ENCODE peak calls at places on chromosome 13, in nine cellular contexts. Q is ascending aorta; G is PC-9; Z is upper lobe of left lung; I is esophagus squamous epithelium; D is fibroblast of lung; R is thoracic aorta; C is Peyer's patch; Y is CD8-positive, alpha-beta T cell. N is an unnamed sample.

GRCh38 chr13:70249332-70250064 is 141.2 kb upstream of the KLHL1 start:
- DNase-seq in Q (no peak), G (peak; percentile 23), Z (no peak), I (no peak), D (peak; percentile 13), R (no peak), C (no peak), Y (no peak), N (no peak)

GRCh38 chr13:33017410-33017929 is 1.2 kb downstream of the KL start:
- DNase-seq in Q (peak; percentile 75), G (peak; percentile 17), Z (no peak), I (no peak), D (peak; percentile 16), R (no peak), C (peak; percentile 53), Y (peak; percentile 14), N (no peak)

GRCh38 chr13:47816835-47817234 is 184.2 kb downstream of the SUCLA2 start:
- DNase-seq in Q (no peak), G (no peak), Z (no peak), I (no peak), D (no peak), R (no peak), C (no peak), Y (no peak), N (no peak)

GRCh38 chr13:23828866-23829265 is 60.3 kb downstream of the MIPEP start:
- DNase-seq in Q (no peak), G (no peak), Z (no peak), I (no peak), D (peak; percentile 33), R (no peak), C (no peak), Y (no peak), N (no peak)

GRCh38 chr13:114066956-114067355 is 65.5 kb downstream of the RASA3 start:
- DNase-seq in Q (no peak), G (no peak), Z (peak; percentile 55), I (no peak), D (no peak), R (no peak), C (no peak), Y (no peak), N (no peak)

GRCh38 chr13:41995946-41996345 is 35.0 kb upstream of the VWA8 start:
- DNase-seq in Q (no peak), G (no peak), Z (no peak), I (no peak), D (peak; percentile 21), R (no peak), C (no peak), Y (no peak), N (no peak)

GRCh38 chr13:102141625-102142472 is 260.0 kb downstream of the FGF14 start:
- DNase-seq in Q (no peak), G (no peak), Z (no peak), I (no peak), D (peak; percentile 69), R (no peak), C (no peak), Y (no peak), N (no peak)

GRCh38 chr13:33637978-33638743 is 179.8 kb upstream of the RFC3 start:
- DNase-seq in Q (no peak), G (no peak), Z (no peak), I (no peak), D (peak; percentile 43), R (no peak), C (no peak), Y (no peak), N (no peak)

GRCh38 chr13:105135852-105136251 is 1399.6 kb downstream of the EFNB2 start:
- DNase-seq in Q (no peak), G (no peak), Z (no peak), I (no peak), D (no peak), R (no peak), C (no peak), Y (no peak), N (no peak)

GRCh38 chr13:105144020-105144419 is 1391.4 kb downstream of the EFNB2 start:
- DNase-seq in Q (no peak), G (no peak), Z (no peak), I (no peak), D (no peak), R (no peak), C (no peak), Y (no peak), N (no peak)

GRCh38 chr13:105139048-105139379 is 1396.4 kb downstream of the EFNB2 start:
- DNase-seq in Q (no peak), G (no peak), Z (no peak), I (no peak), D (no peak), R (no peak), C (no peak), Y (no peak), N (no peak)

GRCh38 chr13:105142556-105142955 is 1392.9 kb downstream of the EFNB2 start:
- DNase-seq in Q (no peak), G (no peak), Z (no peak), I (no peak), D (no peak), R (no peak), C (no peak), Y (no peak), N (no peak)

DNA sequence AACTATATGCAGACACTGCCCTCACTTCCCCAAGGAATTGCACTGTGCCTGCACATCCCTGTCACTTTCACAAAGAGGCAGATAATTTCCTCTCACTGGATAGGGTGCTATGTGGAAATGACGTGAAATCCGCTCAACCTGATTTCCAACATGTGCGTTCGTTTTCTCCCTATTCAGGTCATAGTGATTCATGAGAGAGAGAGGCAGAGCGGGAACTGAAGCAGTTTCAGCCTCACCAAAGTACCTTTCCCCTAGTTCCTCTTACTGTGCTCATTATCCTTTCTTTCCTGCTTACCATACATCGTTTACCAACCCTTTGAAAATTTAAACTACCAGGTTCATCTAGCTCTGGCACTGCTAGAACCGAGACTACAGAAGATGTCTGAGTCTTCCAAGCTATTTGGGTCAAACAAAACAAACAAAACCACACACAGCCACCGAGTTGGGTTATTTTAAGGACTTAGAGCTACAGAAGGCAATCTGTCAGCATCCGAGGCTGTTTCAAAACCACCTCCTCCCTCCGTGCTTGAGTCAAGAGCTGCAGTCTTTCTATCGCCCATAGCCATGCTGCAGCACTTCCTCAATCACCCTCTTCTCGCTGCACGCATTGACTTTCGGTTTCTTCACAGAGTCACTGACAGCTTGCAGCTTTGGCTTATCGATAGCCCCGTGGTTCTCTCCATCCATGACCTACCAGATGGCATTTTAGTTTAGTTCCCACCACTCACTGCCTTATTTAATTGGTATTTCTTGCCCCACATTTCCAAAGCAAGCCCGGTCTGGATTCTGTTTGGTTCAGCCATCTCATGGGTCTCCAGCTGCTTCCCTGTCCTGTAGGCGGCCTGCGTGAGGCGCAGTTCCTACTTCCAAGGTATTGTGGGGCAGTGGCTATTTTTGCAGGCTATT is 1395.8 kb downstream of the EFNB2 start:
- DNase-seq in Q (peak; percentile 78), G (peak; percentile 53), Z (no peak), I (peak; percentile 4), D (peak; percentile 76), R (no peak), C (peak; percentile 67), Y (peak; percentile 53), N (no peak)
- H3K4me3 ChIP-seq in Q (peak overlapping the region; percentile 70), G (peak overlapping the region; percentile 67), Z (peak overlapping the region; percentile 49), I (peak overlapping the region; percentile 29), D (peak overlapping the region; percentile 62), R (peak overlapping the region; percentile 70), C (peak overlapping the region; percentile 35), Y (peak overlapping the region; percentile 73), N (peak overlapping the region; percentile 59)

GRCh38 chr13:99421758-99422555 is 79.3 kb upstream of the TM9SF2 start:
- DNase-seq in Q (peak; percentile 19), G (no peak), Z (no peak), I (no peak), D (no peak), R (no peak), C (peak; percentile 46), Y (peak; percentile 49), N (no peak)

GRCh38 chr13:99421271-99421670 is 80.0 kb upstream of the TM9SF2 start:
- DNase-seq in Q (peak; percentile 49), G (no peak), Z (no peak), I (no peak), D (no peak), R (no peak), C (peak; percentile 45), Y (no peak), N (no peak)

GRCh38 chr13:99419591-99420243 is 81.6 kb upstream of the TM9SF2 start:
- DNase-seq in Q (peak; percentile 60), G (no peak), Z (no peak), I (no peak), D (no peak), R (no peak), C (peak; percentile 46), Y (no peak), N (no peak)

GRCh38 chr13:99425485-99426341 is 75.6 kb upstream of the TM9SF2 start:
- DNase-seq in Q (no peak), G (no peak), Z (no peak), I (peak; percentile 11), D (no peak), R (no peak), C (peak; percentile 91), Y (peak; percentile 56), N (no peak)

DNA sequence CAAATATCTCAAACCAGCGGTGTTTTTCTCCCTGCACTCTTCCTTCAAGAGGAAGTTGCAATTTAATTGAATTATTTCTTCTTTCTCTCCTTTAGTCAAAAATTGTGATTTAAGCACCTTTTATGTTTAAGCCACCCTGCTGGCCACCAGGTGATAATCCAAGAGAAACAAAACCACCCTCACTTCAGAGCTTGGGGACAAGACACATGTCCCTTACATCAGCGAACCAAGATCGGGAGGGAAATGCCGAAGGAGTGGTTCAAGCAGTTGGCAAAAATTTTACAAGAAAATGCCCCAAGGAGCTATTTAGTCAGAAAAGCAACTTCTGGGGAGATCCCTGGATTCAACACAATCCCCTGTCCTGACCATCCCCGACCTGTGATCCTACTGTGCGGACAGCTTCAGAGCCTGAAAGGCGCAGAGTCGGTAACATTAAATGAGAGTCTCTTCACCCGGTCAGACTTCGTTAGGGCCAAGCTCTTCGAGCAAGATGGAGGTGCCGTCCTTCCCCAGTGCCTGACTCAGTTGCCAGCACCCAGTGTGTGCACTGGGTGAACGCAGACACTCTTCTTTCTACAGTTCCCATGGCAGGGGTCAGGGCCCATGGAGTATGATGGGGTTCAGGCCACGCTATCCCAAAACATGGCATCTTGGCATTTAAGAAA is 78.6 kb upstream of the TM9SF2 start:
- DNase-seq in Q (peak; percentile 43), G (no peak), Z (no peak), I (no peak), D (no peak), R (no peak), C (peak; percentile 36), Y (no peak), N (no peak)
- H3K27ac ChIP-seq in Q (no peak overlapping the region), G (no peak overlapping the region), Z (no peak overlapping the region), I (no peak overlapping the region), D (no peak overlapping the region), R (no peak overlapping the region), C (no peak overlapping the region), Y (no peak overlapping the region), N (no peak overlapping the region)

GRCh38 chr13:85558118-85558517 is 241.1 kb downstream of the SLITRK6 start:
- DNase-seq in Q (no peak), G (no peak), Z (no peak), I (no peak), D (no peak), R (no peak), C (no peak), Y (no peak), N (no peak)
- TF ChIP-seq CTCF in Q (no peak), G (no peak), Z (no peak), I (no peak), D (no peak), R (no peak), C (no peak), Y (no peak), N (no peak)

GRCh38 chr13:21673592-21674270 is 2.9 kb downstream of the FGF9 start:
- DNase-seq in Q (no peak), G (no peak), Z (peak; percentile 92), I (no peak), D (peak; percentile 31), R (no peak), C (peak; percentile 70), Y (peak; percentile 44), N (no peak)

GRCh38 chr13:21671793-21672680 is 1.2 kb downstream of the FGF9 start:
- DNase-seq in Q (no peak), G (no peak), Z (no peak), I (no peak), D (no peak), R (no peak), C (no peak), Y (no peak), N (no peak)

GRCh38 chr13:21674271-21675009 is 3.6 kb downstream of the FGF9 start:
- DNase-seq in Q (no peak), G (no peak), Z (peak; percentile 89), I (no peak), D (no peak), R (no peak), C (no peak), Y (peak; percentile 25), N (no peak)

GRCh38 chr13:21670883-21671792 is at the start of gene FGF9:
- DNase-seq in Q (peak; percentile 84), G (peak; percentile 41), Z (peak; percentile 96), I (no peak), D (peak; percentile 78), R (no peak), C (peak; percentile 93), Y (peak; percentile 77), N (no peak)

GRCh38 chr13:21672811-21673591 is 2.1 kb downstream of the FGF9 start:
- DNase-seq in Q (no peak), G (no peak), Z (no peak), I (no peak), D (no peak), R (no peak), C (no peak), Y (peak; percentile 14), N (no peak)
- H3K4me3 ChIP-seq in Q (peak overlapping the region; percentile 83), G (peak overlapping the region; percentile 39), Z (peak overlapping the region; percentile 74), I (peak overlapping the region; percentile 46), D (peak overlapping the region; percentile 28), R (peak overlapping the region; percentile 92), C (peak overlapping the region; percentile 50), Y (peak overlapping the region; percentile 78), N (peak overlapping the region; percentile 40)